ENCODE peak calls at places on chromosomes 7 and 10, in eight cellular contexts. G, C, J, D, Y, V, M and E are unnamed samples.

GRCh38 chr10:59648711-59649201 is 60.9 kb downstream of the SLC16A9 start:
- DNase-seq in G (no peak), C (no peak), J (no peak), D (peak; percentile 47), Y (no peak), V (no peak), M (no peak), E (no peak)

GRCh38 chr7:55593515-55594318 is 21.4 kb upstream of the VOPP1 start:
- DNase-seq in G (peak; percentile 82), C (peak; percentile 70), J (peak; percentile 77), D (peak; percentile 77), Y (peak; percentile 76), V (no peak), M (peak; percentile 64), E (no peak)

GRCh38 chr7:41029072-41029492 is 673.8 kb downstream of the INHBA start:
- DNase-seq in G (no peak), C (no peak), J (peak; percentile 100), D (peak; percentile 29), Y (no peak), V (no peak), M (no peak), E (no peak)

GRCh38 chr10:17025444-17026295 is 103.9 kb downstream of the CUBN start:
- DNase-seq in G (peak; percentile 26), C (no peak), J (peak; percentile 99), D (no peak), Y (no peak), V (no peak), M (no peak), E (no peak)

GRCh38 chr10:59098811-59099452 is 77.5 kb upstream of the PHYHIPL start:
- DNase-seq in G (no peak), C (no peak), J (peak; percentile 41), D (no peak), Y (no peak), V (no peak), M (no peak), E (no peak)

GRCh38 chr10:65556006-65556405 is 1369.8 kb upstream of the LRRTM3 start:
- DNase-seq in G (no peak), C (no peak), J (no peak), D (no peak), Y (no peak), V (no peak), M (no peak), E (no peak)

GRCh38 chr7:137538361-137538762 is 194.8 kb upstream of the PTN start:
- DNase-seq in G (no peak), C (no peak), J (peak; percentile 90), D (no peak), Y (no peak), V (no peak), M (no peak), E (no peak)

GRCh38 chr10:119783665-119784027 is 57.8 kb downstream of the INPP5F start:
- DNase-seq in G (no peak), C (peak; percentile 28), J (no peak), D (no peak), Y (no peak), V (no peak), M (no peak), E (no peak)

GRCh38 chr10:44245601-44245938 is 139.3 kb downstream of the CXCL12 start:
- DNase-seq in G (no peak), C (no peak), J (peak; percentile 59), D (no peak), Y (no peak), V (no peak), M (no peak), E (no peak)

GRCh38 chr10:132899054-132899750 is 43.2 kb downstream of the CFAP46 start:
- DNase-seq in G (no peak), C (no peak), J (no peak), D (no peak), Y (no peak), V (no peak), M (no peak), E (no peak)

GRCh38 chr10:73232887-73233286 is 14.2 kb downstream of the DNAJC9 start:
- DNase-seq in G (no peak), C (no peak), J (no peak), D (no peak), Y (no peak), V (no peak), M (no peak), E (no peak)
- TF ChIP-seq CTCF in G (no peak), C (no peak), J (no peak), D (no peak), Y (no peak), V (no peak), M (no peak), E (peak; percentile 19)

GRCh38 chr10:103539751-103540150 is 46.2 kb downstream of the NEURL1 start:
- DNase-seq in G (no peak), C (no peak), J (no peak), D (no peak), Y (no peak), V (no peak), M (no peak), E (no peak)

GRCh38 chr10:103535595-103535994 is 42.1 kb downstream of the NEURL1 start:
- DNase-seq in G (no peak), C (no peak), J (no peak), D (no peak), Y (peak; percentile 8), V (no peak), M (no peak), E (no peak)

GRCh38 chr10:103529539-103529938 is 36.0 kb downstream of the NEURL1 start:
- DNase-seq in G (no peak), C (no peak), J (no peak), D (no peak), Y (no peak), V (no peak), M (no peak), E (no peak)

GRCh38 chr10:103533827-103534226 is 40.3 kb downstream of the NEURL1 start:
- DNase-seq in G (no peak), C (no peak), J (no peak), D (no peak), Y (peak; percentile 15), V (no peak), M (no peak), E (no peak)

GRCh38 chr10:103534621-103535498 is 41.4 kb downstream of the NEURL1 start:
- DNase-seq in G (no peak), C (no peak), J (no peak), D (no peak), Y (peak; percentile 16), V (no peak), M (no peak), E (no peak)
- TF ChIP-seq POLR2A in G (no peak), C (no peak), J (no peak), D (no peak), Y (no peak), V (no peak), M (no peak), E (no peak)

GRCh38 chr10:92957223-92958010 is 103.2 kb upstream of the CYP26C1 start:
- DNase-seq in G (no peak), C (no peak), J (no peak), D (no peak), Y (no peak), V (no peak), M (no peak), E (no peak)
- H3K27ac ChIP-seq in G (no peak overlapping the region), C (no peak overlapping the region), J (no peak overlapping the region), D (peak overlapping the region; percentile 34), Y (no peak overlapping the region), V (no peak overlapping the region), M (no peak overlapping the region), E (no peak overlapping the region)

GRCh38 chr7:25062380-25062779 is 62.7 kb downstream of the CYCS start:
- DNase-seq in G (no peak), C (no peak), J (no peak), D (no peak), Y (no peak), V (no peak), M (no peak), E (no peak)

GRCh38 chr7:25066253-25066652 is 58.8 kb downstream of the CYCS start:
- DNase-seq in G (no peak), C (no peak), J (no peak), D (no peak), Y (no peak), V (no peak), M (no peak), E (no peak)

GRCh38 chr7:25059576-25059975 is 65.5 kb downstream of the CYCS start:
- DNase-seq in G (no peak), C (no peak), J (no peak), D (no peak), Y (no peak), V (no peak), M (no peak), E (no peak)

GRCh38 chr7:25056368-25056767 is 68.7 kb downstream of the CYCS start:
- DNase-seq in G (no peak), C (no peak), J (no peak), D (no peak), Y (no peak), V (no peak), M (no peak), E (no peak)

DNA sequence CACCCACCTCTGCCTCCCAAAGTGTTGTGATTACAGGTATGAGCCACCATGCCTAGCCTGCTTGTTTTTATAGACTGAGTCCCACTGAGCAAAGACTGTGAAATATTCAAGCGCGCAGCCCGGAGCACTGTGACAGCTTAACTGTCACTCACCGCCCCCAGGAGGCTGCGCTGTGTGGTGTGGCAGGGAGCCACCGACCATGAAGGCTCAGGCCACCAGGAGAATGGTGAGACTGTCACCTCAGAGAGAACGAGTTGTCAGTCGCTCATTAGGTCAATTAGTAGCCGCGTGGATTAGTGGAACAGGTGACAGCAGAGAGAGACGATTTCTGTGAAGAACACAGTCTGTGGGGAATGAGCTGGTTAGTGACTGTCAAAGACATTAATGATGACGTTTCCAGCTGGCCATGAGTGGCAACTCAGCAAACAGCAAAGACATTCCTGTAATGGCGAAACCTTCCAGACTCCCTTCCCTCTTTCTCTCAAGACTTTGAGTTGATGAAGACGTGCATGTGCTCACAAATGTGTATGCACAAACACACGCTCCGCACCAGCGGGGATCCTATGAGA is 64.5 kb downstream of the CYCS start:
- DNase-seq in G (no peak), C (no peak), J (no peak), D (no peak), Y (no peak), V (no peak), M (no peak), E (no peak)
- TF ChIP-seq CTCF in G (no peak), C (no peak), J (no peak), D (no peak), Y (no peak), V (no peak), M (no peak), E (no peak)

DNA sequence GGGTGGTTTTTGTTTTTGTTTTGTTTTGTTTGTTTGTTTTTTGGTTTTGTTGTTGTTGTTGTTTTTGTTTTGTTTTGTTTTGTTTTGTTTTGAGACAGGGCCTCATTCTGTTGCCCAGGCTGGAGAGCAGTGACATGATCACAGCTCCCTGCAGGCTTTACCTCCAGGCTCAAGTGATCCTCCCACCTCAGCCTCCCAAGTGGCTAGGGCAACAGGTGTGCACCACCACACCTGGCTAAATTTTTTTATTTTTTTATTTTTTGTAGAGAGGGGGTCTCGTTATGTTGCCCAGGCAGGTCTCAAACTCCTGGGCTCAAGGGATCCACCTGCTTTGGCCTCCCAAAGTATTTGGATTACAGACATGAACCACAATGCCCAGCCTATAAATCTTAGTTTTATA is 115.9 kb upstream of the NFE2L3 start:
- DNase-seq in G (no peak), C (no peak), J (no peak), D (no peak), Y (no peak), V (no peak), M (no peak), E (no peak)
- TF ChIP-seq POLR2A in G (no peak), C (no peak), J (no peak), D (no peak), Y (no peak), V (no peak), M (no peak), E (no peak)